ENCODE peak calls at places on chromosomes 3 and 15, in four cellular contexts. Q is K562, A is A549, R is GM12878. I is an unnamed sample.

GRCh38 chr3:73674280-73674679 is 49.5 kb upstream of the PDZRN3 start:
- DNase-seq in R (no peak), A (no peak), Q (no peak), I (no peak)

GRCh38 chr3:37315669-37316068 is 141.3 kb upstream of the LRRFIP2 start:
- DNase-seq in A (no peak), Q (no peak), R (no peak), I (no peak)

GRCh38 chr3:10292505-10293419 is at the start of gene GHRL:
- DNase-seq in A (no peak), Q (peak), R (peak), I (peak)

GRCh38 chr15:60774829-60775228 is 295.9 kb upstream of the ICE2 start:
- DNase-seq in R (no peak), Q (no peak), A (no peak), I (no peak)

GRCh38 chr3:56260262-56260661 is 208.0 kb downstream of the ERC2 start:
- DNase-seq in A (no peak), Q (no peak), R (no peak), I (no peak)

GRCh38 chr3:179962617-179963387 is 73.9 kb downstream of the PEX5L start:
- DNase-seq in Q (no peak), R (no peak), A (no peak), I (no peak)

GRCh38 chr3:123741058-123741511 is 143.0 kb downstream of the MYLK start:
- DNase-seq in A (no peak), R (no peak), Q (no peak), I (no peak)

GRCh38 chr15:99117563-99118257 is 12.8 kb downstream of the SYNM start:
- DNase-seq in A (no peak), R (no peak), Q (no peak), I (no peak)

GRCh38 chr3:144287001-144287400 is 315.4 kb downstream of the DIPK2A start:
- DNase-seq in R (no peak), Q (no peak), A (no peak), I (no peak)

GRCh38 chr3:4234894-4235293 is 68.3 kb upstream of the SETMAR start:
- DNase-seq in R (no peak), A (no peak), Q (no peak), I (no peak)

GRCh38 chr3:133230191-133230590 is 169.7 kb upstream of the BFSP2 start:
- DNase-seq in Q (no peak), A (no peak), R (no peak), I (no peak)

GRCh38 chr3:38150780-38151528 is 12.5 kb downstream of the MYD88 start:
- DNase-seq in A (no peak), Q (peak), R (no peak), I (no peak)

GRCh38 chr15:84749111-84749991 is 959 bp downstream of the ZNF592 start:
- DNase-seq in R (no peak), Q (peak), A (peak), I (peak)

GRCh38 chr3:150292891-150293290 is 115.2 kb upstream of the TSC22D2 start:
- DNase-seq in R (no peak), A (no peak), Q (no peak), I (no peak)

GRCh38 chr3:30768703-30769550 is 125.5 kb downstream of the GADL1 start:
- DNase-seq in A (peak), R (no peak), Q (peak), I (peak)

GRCh38 chr15:37900286-37901221 is 33.9 kb upstream of the TMCO5A start:
- DNase-seq in Q (no peak), A (peak), R (no peak), I (no peak)

GRCh38 chr3:129345971-129346370 is 67.3 kb downstream of the HMCES start:
- DNase-seq in Q (no peak), A (no peak), R (no peak), I (no peak)

GRCh38 chr3:73490453-73491311 is 134.1 kb downstream of the PDZRN3 start:
- DNase-seq in R (no peak), A (no peak), Q (no peak), I (peak)

GRCh38 chr3:15409239-15409638 is 18.1 kb downstream of the METTL6 start:
- DNase-seq in Q (no peak), R (no peak), A (no peak), I (no peak)

GRCh38 chr15:91291673-91292072 is 191.6 kb downstream of the SV2B start:
- DNase-seq in R (no peak), A (peak), Q (peak), I (no peak)

GRCh38 chr3:138232705-138233364 is 45.7 kb downstream of the ARMC8 start:
- DNase-seq in Q (no peak), A (no peak), R (no peak), I (no peak)

GRCh38 chr3:120743556-120744195 is 1.1 kb downstream of the GTF2E1 start:
- DNase-seq in Q (peak), A (no peak), R (no peak), I (no peak)

DNA sequence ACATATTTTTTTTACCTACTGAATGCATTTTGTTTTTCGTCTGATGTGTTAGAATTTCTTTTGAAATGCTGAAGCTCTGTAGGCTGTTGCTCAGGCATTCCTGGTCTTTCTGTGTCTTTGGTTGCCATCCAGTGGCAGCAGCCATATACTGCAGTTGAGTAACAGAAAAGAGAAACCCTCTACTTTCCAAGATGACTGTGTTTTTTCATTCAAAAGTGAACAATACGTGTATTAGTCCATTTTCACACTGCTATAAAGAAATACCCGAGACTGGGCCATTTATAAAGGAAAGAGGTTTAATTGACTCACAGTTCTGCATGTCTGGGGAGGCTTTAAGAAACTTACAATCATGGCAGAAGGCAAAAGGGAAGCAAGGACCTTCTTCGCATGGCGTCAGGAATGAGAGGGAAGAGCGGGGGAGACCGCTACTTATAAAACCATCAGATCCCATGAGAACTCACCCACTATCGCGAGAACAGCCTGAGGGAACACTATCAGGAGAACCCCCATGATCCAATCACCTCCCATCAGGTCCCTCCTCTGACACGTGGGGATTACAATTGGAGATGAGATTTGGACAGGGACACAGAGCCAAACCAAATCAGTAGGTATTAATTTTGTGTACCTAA is 4.7 kb upstream of the GOLGA8B start:
- DNase-seq in A (peak), R (no peak), Q (peak), I (peak)
- TF ChIP-seq CHD4 in A (no peak), R (no peak), Q (no peak), I (no peak)

GRCh38 chr3:47133641-47134040 is 30.3 kb downstream of the SETD2 start:
- DNase-seq in A (no peak), R (no peak), Q (no peak), I (no peak)

GRCh38 chr3:47130557-47130956 is 33.4 kb downstream of the SETD2 start:
- DNase-seq in A (no peak), R (no peak), Q (no peak), I (no peak)

GRCh38 chr3:47134311-47134710 is 29.6 kb downstream of the SETD2 start:
- DNase-seq in A (no peak), Q (no peak), R (no peak), I (no peak)
- TF ChIP-seq CHD4 in A (no peak), Q (no peak), R (no peak), I (no peak)

GRCh38 chr3:54591157-54591556 is 336.7 kb downstream of the LRTM1 start:
- DNase-seq in Q (no peak), A (no peak), R (no peak), I (no peak)
- TF ChIP-seq CHD4 in Q (no peak), A (no peak), R (no peak), I (no peak)

GRCh38 chr3:170413291-170413690 is 5.4 kb upstream of the CLDN11 start:
- DNase-seq in Q (no peak), R (no peak), A (no peak), I (no peak)

GRCh38 chr3:170418422-170419300 is at the start of gene CLDN11:
- DNase-seq in R (no peak), A (no peak), Q (peak), I (no peak)

GRCh38 chr3:170410428-170411029 is 8.1 kb upstream of the CLDN11 start:
- DNase-seq in A (peak), R (no peak), Q (peak), I (no peak)

GRCh38 chr3:170417090-170417489 is 1.6 kb upstream of the CLDN11 start:
- DNase-seq in A (no peak), R (no peak), Q (no peak), I (no peak)

GRCh38 chr3:170414202-170414663 is 4.4 kb upstream of the CLDN11 start:
- DNase-seq in R (peak), Q (peak), A (peak), I (peak)
- TF ChIP-seq CHD4 in R (no peak), Q (no peak), A (no peak), I (no peak)

DNA sequence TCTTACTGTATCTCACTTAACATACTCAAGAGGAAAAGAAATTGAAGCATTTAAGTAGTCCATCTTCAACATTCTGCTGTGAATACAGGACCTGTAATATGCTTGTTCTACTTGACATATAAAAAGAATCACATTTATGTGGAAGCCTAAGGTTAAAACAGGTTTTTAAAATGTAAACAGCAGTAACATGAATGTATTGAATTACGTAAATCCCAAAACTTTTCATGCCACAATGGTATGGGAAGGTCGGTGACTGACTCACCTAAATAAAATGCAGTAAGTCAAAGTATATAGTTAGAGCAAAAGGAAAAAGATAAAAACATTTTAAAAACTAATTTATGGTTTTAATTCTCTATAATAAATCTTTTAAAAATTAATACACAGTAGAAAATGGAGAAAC is 115.7 kb upstream of the TJP1 start:
- DNase-seq in Q (no peak), R (no peak), A (no peak), I (no peak)
- TF ChIP-seq CHD4 in Q (no peak), R (no peak), A (no peak), I (no peak)

I was measured in HepG2.